ENCODE peak calls at places on chromosome 4, in six cellular contexts. J, T, U, Z, M and E are unnamed samples.

GRCh38 chr4:26320159-26320452 is 708 bp upstream of the RBPJ start:
- DNase-seq in Z (no peak), M (peak), T (no peak), U (no peak), J (no peak), E (no peak)

GRCh38 chr4:140252144-140252741 is 98.3 kb upstream of the MAML3 start:
- DNase-seq in U (no peak), J (peak), T (peak), M (no peak), Z (no peak), E (no peak)

GRCh38 chr4:83810428-83810827 is 274.5 kb downstream of the GPAT3 start:
- DNase-seq in U (no peak), T (no peak), J (no peak), M (peak), Z (no peak), E (no peak)

GRCh38 chr4:118224239-118224829 is 128.5 kb downstream of the PRSS12 start:
- DNase-seq in M (peak), T (no peak), U (no peak), Z (peak), J (no peak), E (no peak)

GRCh38 chr4:55807556-55807955 is 12.0 kb upstream of the EXOC1L start:
- DNase-seq in Z (no peak), J (no peak), T (no peak), M (no peak), U (no peak), E (no peak)

GRCh38 chr4:32337403-32337802 is 1617.2 kb downstream of the PCDH7 start:
- DNase-seq in U (no peak), T (no peak), J (no peak), Z (no peak), M (no peak), E (no peak)

GRCh38 chr4:47862297-47862696 is 24.4 kb upstream of the CORIN start:
- DNase-seq in Z (no peak), U (no peak), J (no peak), T (no peak), M (peak), E (no peak)

GRCh38 chr4:6909970-6910339 is 329 bp downstream of the TBC1D14 start:
- DNase-seq in J (no peak), U (no peak), T (no peak), Z (no peak), M (no peak), E (no peak)

GRCh38 chr4:137129471-137130244 is 402.6 kb downstream of the PCDH18 start:
- DNase-seq in M (peak), U (no peak), T (no peak), J (no peak), Z (no peak), E (no peak)

GRCh38 chr4:19298998-19299397 is 952.7 kb upstream of the SLIT2 start:
- DNase-seq in T (no peak), U (no peak), Z (no peak), J (no peak), M (peak), E (no peak)

GRCh38 chr4:76485450-76485849 is 50.4 kb downstream of the SHROOM3 start:
- DNase-seq in M (no peak), J (no peak), U (no peak), T (no peak), Z (peak), E (no peak)

DNA sequence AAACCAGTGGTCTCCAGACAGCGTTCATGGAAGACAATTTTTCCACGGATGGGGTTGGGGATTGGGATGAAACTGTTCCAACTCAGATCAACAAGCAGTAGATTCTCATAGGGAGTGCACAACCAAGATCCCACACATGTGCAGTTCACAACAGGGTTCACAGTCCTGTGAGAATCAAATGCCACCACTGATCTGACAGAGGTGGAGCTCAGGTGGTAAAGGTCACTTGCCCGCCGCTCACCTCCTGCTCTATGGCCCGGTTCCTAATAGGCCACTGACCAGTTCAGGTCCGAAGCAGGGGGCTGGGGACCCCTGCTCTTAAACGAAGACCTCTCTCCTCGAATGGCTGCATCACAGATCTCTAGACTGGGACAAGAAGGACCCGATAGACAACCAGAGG is 4.4 kb downstream of the APBB2 start:
- DNase-seq in J (no peak), M (no peak), U (no peak), Z (no peak), T (no peak), E (no peak)
- TF ChIP-seq POLR2A in J (no peak), M (no peak), U (no peak), Z (no peak), T (no peak), E (no peak)

GRCh38 chr4:122525865-122526264 is 69.3 kb upstream of the IL2 start:
- DNase-seq in U (no peak), J (no peak), T (no peak), M (no peak), Z (no peak), E (no peak)
- TF ChIP-seq POLR2A in U (no peak), J (no peak), T (no peak), M (no peak), Z (no peak), E (no peak)

DNA sequence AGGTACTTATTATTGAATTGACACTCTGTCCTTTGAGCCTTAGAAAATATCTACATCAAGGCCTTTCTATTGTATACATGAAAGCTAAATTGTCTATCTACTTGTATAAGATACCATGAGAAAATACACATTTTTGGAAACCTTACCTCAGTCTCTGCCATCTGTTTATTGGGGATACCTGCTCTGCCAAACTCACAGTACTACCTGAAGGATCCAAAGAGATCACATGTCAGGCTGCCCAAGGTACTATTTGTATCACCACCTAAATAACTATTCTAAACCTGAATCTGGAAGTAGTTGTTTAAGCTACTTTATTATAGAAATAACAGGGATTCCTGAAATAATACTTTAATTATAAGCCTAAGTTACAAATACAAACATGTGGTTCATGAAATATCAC is 126.2 kb downstream of the PALLD start:
- DNase-seq in Z (no peak), J (no peak), T (no peak), U (no peak), M (no peak), E (no peak)
- TF ChIP-seq POLR2A in Z (no peak), J (no peak), T (no peak), U (no peak), M (no peak), E (no peak)

GRCh38 chr4:186814535-186814934 is 90.9 kb upstream of the FAT1 start:
- DNase-seq in Z (no peak), T (no peak), U (no peak), J (no peak), M (no peak), E (no peak)
- TF ChIP-seq POLR2A in Z (no peak), T (no peak), U (no peak), J (no peak), M (no peak), E (no peak)

GRCh38 chr4:3292571-3293409 is at the start of gene RGS12:
- DNase-seq in J (peak), T (peak), Z (peak), M (peak), U (peak), E (no peak)
- TF ChIP-seq POLR2A in J (no peak), T (peak), Z (peak), M (peak), U (peak), E (peak)